ENCODE peak calls at places on chromosomes 6 and 20, in nine cellular contexts. M is sciatic nerve; K is heart left ventricle; C is HuH-7.5; H is non-pigmented ciliary epithelial cell; A is cardiac fibroblast; I is tibial artery; D is activated CD8-positive, alpha-beta T cell treated with anti-CD3 and anti-CD28 coated beads for 36 hours; R is GM10248. Y is an unnamed sample.

GRCh38 chr20:50478162-50479036 is 31.8 kb upstream of the PTPN1 start:
- DNase-seq in C (peak; percentile 71), I (peak; percentile 60), D (peak; percentile 85), K (peak; percentile 79), R (peak; percentile 70), M (peak; percentile 71), A (peak; percentile 68), H (no peak), Y (peak; percentile 86)

GRCh38 chr6:12160350-12160749 is 129.8 kb upstream of the EDN1 start:
- DNase-seq in K (no peak), R (no peak), M (no peak), H (no peak), I (peak; percentile 35), D (no peak), A (peak; percentile 83), C (no peak), Y (peak; percentile 70)

GRCh38 chr6:41705996-41706835 is 29.2 kb downstream of the TFEB start:
- DNase-seq in H (no peak), A (peak; percentile 74), R (peak; percentile 92), D (peak; percentile 92), K (peak; percentile 87), I (peak; percentile 87), C (peak; percentile 86), M (peak; percentile 87), Y (peak; percentile 93)

GRCh38 chr20:47887477-47888080 is 102.3 kb upstream of the SULF2 start:
- DNase-seq in I (no peak), R (no peak), H (no peak), K (no peak), A (no peak), D (no peak), M (no peak), C (no peak), Y (no peak)

GRCh38 chr6:126188271-126188909 is 151.5 kb upstream of the CENPW start:
- DNase-seq in I (no peak), A (peak; percentile 81), K (no peak), C (no peak), R (no peak), M (no peak), D (no peak), H (no peak), Y (no peak)

GRCh38 chr20:62804021-62804631 is 509 bp upstream of the OGFR start:
- DNase-seq in K (no peak), C (no peak), A (no peak), R (no peak), D (peak; percentile 50), I (no peak), H (no peak), M (no peak), Y (no peak)

GRCh38 chr6:5997420-5998093 is 9.2 kb downstream of the NRN1 start:
- DNase-seq in I (no peak), A (no peak), H (no peak), C (no peak), R (peak; percentile 55), K (peak; percentile 74), D (peak; percentile 24), M (no peak), Y (no peak)

GRCh38 chr6:25435397-25435985 is 156.3 kb downstream of the CARMIL1 start:
- DNase-seq in I (no peak), R (no peak), C (no peak), D (no peak), A (no peak), K (no peak), H (no peak), M (no peak), Y (no peak)

GRCh38 chr6:117829594-117830319 is 77.3 kb upstream of the SLC35F1 start:
- DNase-seq in M (no peak), K (peak; percentile 32), R (peak; percentile 37), H (peak; percentile 6), A (peak; percentile 50), C (peak; percentile 12), D (no peak), I (no peak), Y (no peak)

GRCh38 chr6:164410017-164410416 is 899.4 kb downstream of the C6orf118 start:
- DNase-seq in D (no peak), M (no peak), I (no peak), R (no peak), A (no peak), K (no peak), C (no peak), H (no peak), Y (no peak)

GRCh38 chr20:5608448-5609161 is 141.6 kb upstream of the SHLD1 start:
- DNase-seq in I (no peak), H (no peak), A (peak; percentile 62), D (no peak), R (no peak), M (no peak), K (no peak), C (no peak), Y (no peak)

GRCh38 chr6:150902142-150902800 is 36.8 kb downstream of the MTHFD1L start:
- DNase-seq in A (peak; percentile 22), D (no peak), M (no peak), I (no peak), H (no peak), C (no peak), K (no peak), R (no peak), Y (peak; percentile 30)

GRCh38 chr6:38137609-38138008 is 318.1 kb downstream of the ZFAND3 start:
- DNase-seq in I (no peak), A (no peak), C (no peak), M (no peak), K (no peak), R (no peak), D (no peak), H (no peak), Y (no peak)

GRCh38 chr20:49247792-49248191 is 28.6 kb downstream of the DDX27 start:
- DNase-seq in R (no peak), A (no peak), M (no peak), I (no peak), D (no peak), H (no peak), C (no peak), K (no peak), Y (no peak)

GRCh38 chr6:117776441-117776840 is 101.2 kb downstream of the NUS1 start:
- DNase-seq in I (no peak), C (no peak), R (no peak), M (no peak), H (no peak), A (peak; percentile 11), K (no peak), D (no peak), Y (no peak)

GRCh38 chr20:48822879-48823385 is 4.9 kb downstream of the PREX1 start:
- DNase-seq in H (no peak), K (no peak), A (no peak), D (peak; percentile 66), I (no peak), R (no peak), C (no peak), M (no peak), Y (no peak)

GRCh38 chr6:137823826-137824501 is 43.1 kb upstream of the TNFAIP3 start:
- DNase-seq in K (no peak), I (peak; percentile 29), A (peak; percentile 81), D (peak; percentile 85), R (no peak), H (peak; percentile 47), M (no peak), C (no peak), Y (peak; percentile 93)

GRCh38 chr6:53718597-53719460 is 53.3 kb upstream of the KLHL31 start:
- DNase-seq in I (peak; percentile 32), D (peak; percentile 52), K (no peak), R (peak; percentile 77), M (no peak), H (no peak), C (peak; percentile 31), A (peak; percentile 75), Y (no peak)

GRCh38 chr20:3995067-3995748 is 20.1 kb downstream of the RNF24 start:
- DNase-seq in C (no peak), I (no peak), K (no peak), R (no peak), M (no peak), A (peak; percentile 46), D (peak; percentile 50), H (no peak), Y (no peak)

GRCh38 chr6:152904678-152905077 is 78.2 kb downstream of the FBXO5 start:
- DNase-seq in M (no peak), A (no peak), H (no peak), I (no peak), C (no peak), D (no peak), K (no peak), R (no peak), Y (no peak)

GRCh38 chr20:1391640-1392442 is 1.0 kb downstream of the FKBP1A start:
- DNase-seq in A (peak; percentile 37), H (no peak), K (no peak), D (peak; percentile 67), I (no peak), M (no peak), R (no peak), C (no peak), Y (no peak)

GRCh38 chr20:41905186-41905585 is 287.0 kb upstream of the CHD6 start:
- DNase-seq in K (no peak), A (no peak), H (no peak), M (no peak), I (no peak), C (no peak), R (no peak), D (no peak), Y (no peak)